ENCODE peak calls at places on chromosomes 13 and 19, in seven cellular contexts. D is Peyer's patch, M is stomach, R is right lobe of liver, J is spleen, O is lower leg skin, S is tibial nerve. G is an unnamed sample.

GRCh38 chr13:110168999-110169933 is 137.7 kb downstream of the COL4A1 start:
- DNase-seq in J (no peak), O (no peak), R (no peak), M (no peak), S (no peak), D (no peak), G (no peak)

GRCh38 chr19:39430675-39431593 is 4.8 kb downstream of the RPS16 start:
- DNase-seq in O (peak), M (no peak), R (no peak), J (peak), S (no peak), D (peak), G (no peak)

GRCh38 chr13:59879281-59879680 is 284.4 kb downstream of the DIAPH3 start:
- DNase-seq in R (no peak), S (no peak), J (no peak), D (no peak), M (no peak), O (no peak), G (no peak)

GRCh38 chr19:36963262-36963661 is 47.1 kb downstream of the ZNF568 start:
- DNase-seq in M (no peak), R (no peak), O (no peak), D (no peak), S (no peak), J (no peak), G (no peak)

GRCh38 chr13:82878536-82878935 is 1003.7 kb downstream of the SLITRK1 start:
- DNase-seq in D (no peak), M (no peak), J (no peak), S (no peak), R (no peak), O (no peak), G (no peak)

GRCh38 chr13:75910591-75910990 is 274.5 kb downstream of the LMO7 start:
- DNase-seq in J (no peak), S (no peak), M (no peak), O (no peak), D (no peak), R (no peak), G (no peak)

GRCh38 chr19:28485300-28485699 is 727.7 kb downstream of the UQCRFS1 start:
- DNase-seq in D (peak), J (peak), M (no peak), S (peak), O (no peak), R (no peak), G (no peak)

GRCh38 chr19:39446365-39447084 is 1.1 kb downstream of the SUPT5H start:
- DNase-seq in D (no peak), O (no peak), M (no peak), J (no peak), S (no peak), R (no peak), G (no peak)

GRCh38 chr13:46728777-46729176 is 68.2 kb downstream of the ESD start:
- DNase-seq in O (no peak), M (no peak), S (no peak), R (no peak), J (no peak), D (no peak), G (no peak)

GRCh38 chr13:20702530-20702929 is 969 bp upstream of the IL17D start:
- DNase-seq in R (no peak), D (no peak), J (no peak), M (no peak), O (no peak), S (no peak), G (no peak)

GRCh38 chr13:93259527-93260080 is 33.0 kb downstream of the GPC6 start:
- DNase-seq in D (no peak), S (no peak), R (no peak), O (no peak), J (no peak), M (no peak), G (no peak)

GRCh38 chr13:74870865-74871264 is 611.1 kb downstream of the TBC1D4 start:
- DNase-seq in O (no peak), M (no peak), J (no peak), D (no peak), S (no peak), R (no peak), G (no peak)

GRCh38 chr19:2992958-2993357 is 15.6 kb downstream of the TLE6 start:
- DNase-seq in D (no peak), S (no peak), R (no peak), M (no peak), O (no peak), J (no peak), G (no peak)

GRCh38 chr13:30615851-30616311 is 1.8 kb upstream of the USPL1 start:
- DNase-seq in R (no peak), D (no peak), O (no peak), S (peak), J (no peak), M (no peak), G (no peak)

GRCh38 chr19:36605101-36605838 is at the start of gene ZNF382:
- DNase-seq in O (peak), J (peak), M (peak), D (peak), S (peak), R (peak), G (no peak)

GRCh38 chr13:65985632-65986031 is 1244.5 kb downstream of the PCDH9 start:
- DNase-seq in O (no peak), S (no peak), D (no peak), M (no peak), R (no peak), J (no peak), G (no peak)

GRCh38 chr19:45528744-45529453 is 21.6 kb downstream of the VASP start:
- DNase-seq in D (peak), S (no peak), O (no peak), M (peak), R (no peak), J (no peak), G (no peak)

GRCh38 chr13:44432595-44432994 is 59.0 kb downstream of the SERP2 start:
- DNase-seq in J (no peak), M (no peak), D (no peak), R (no peak), O (no peak), S (no peak), G (no peak)

GRCh38 chr19:51097796-51098195 is 10.4 kb downstream of the CTU1 start:
- DNase-seq in R (no peak), O (no peak), S (no peak), J (no peak), M (no peak), D (no peak), G (no peak)

GRCh38 chr13:99208845-99209527 is 8.3 kb downstream of the UBAC2 start:
- DNase-seq in J (no peak), O (no peak), M (no peak), D (no peak), R (no peak), S (no peak), G (no peak)

GRCh38 chr13:67143544-67144115 is 86.5 kb downstream of the PCDH9 start:
- DNase-seq in R (no peak), O (no peak), J (no peak), M (no peak), D (no peak), S (no peak), G (no peak)

GRCh38 chr19:18373892-18374629 is 11.9 kb upstream of the GDF15 start:
- DNase-seq in M (peak), R (peak), J (peak), S (peak), D (peak), O (peak), G (peak)
- TF ChIP-seq POLR2A in M (no peak), R (no peak), J (no peak), S (no peak), D (no peak), O (no peak), G (no peak)

GRCh38 chr19:18503971-18504885 is 17.6 kb downstream of the ELL start:
- DNase-seq in J (peak), M (peak), R (peak), S (no peak), D (peak), O (no peak), G (no peak)
- TF ChIP-seq POLR2A in J (no peak), M (no peak), R (peak), S (no peak), D (peak), O (no peak), G (no peak)

GRCh38 chr13:40787062-40787461 is 2.3 kb upstream of the SLC25A15 start:
- DNase-seq in J (no peak), R (no peak), S (no peak), D (peak), M (no peak), O (no peak), G (no peak)

GRCh38 chr13:40793339-40793738 is 3.9 kb downstream of the SLC25A15 start:
- DNase-seq in J (no peak), M (no peak), R (no peak), D (no peak), S (no peak), O (no peak), G (no peak)

GRCh38 chr13:40789275-40790231 is at the start of gene SLC25A15:
- DNase-seq in M (peak), O (peak), J (peak), S (no peak), R (peak), D (peak), G (peak)

GRCh38 chr13:40792284-40793051 is 3.1 kb downstream of the SLC25A15 start:
- DNase-seq in R (no peak), O (no peak), S (no peak), J (no peak), D (no peak), M (no peak), G (no peak)

DNA sequence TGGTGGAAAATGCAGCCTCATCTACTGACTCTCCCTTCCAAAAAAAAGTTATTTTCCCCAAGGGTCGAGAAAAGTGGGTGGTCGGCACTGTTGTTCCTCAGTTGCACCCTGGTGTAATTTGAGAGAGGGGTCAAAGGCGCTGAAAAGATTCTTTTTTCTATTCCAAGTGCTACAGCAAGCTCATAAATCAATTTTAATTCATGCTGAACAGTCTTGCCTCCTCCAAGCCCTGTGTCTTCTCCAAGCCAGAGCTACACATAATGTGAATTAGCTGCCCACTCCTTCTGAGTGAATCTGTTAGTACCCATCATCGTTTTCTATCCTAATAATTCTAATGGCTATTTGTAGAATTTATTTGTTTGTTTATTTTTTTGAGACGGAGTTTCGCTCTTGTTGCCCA is 821 bp downstream of the SLC25A15 start:
- DNase-seq in M (no peak), S (no peak), D (no peak), R (no peak), J (no peak), O (no peak), G (no peak)
- TF ChIP-seq POLR2A in M (no peak), S (no peak), D (no peak), R (no peak), J (no peak), O (no peak), G (no peak)

DNA sequence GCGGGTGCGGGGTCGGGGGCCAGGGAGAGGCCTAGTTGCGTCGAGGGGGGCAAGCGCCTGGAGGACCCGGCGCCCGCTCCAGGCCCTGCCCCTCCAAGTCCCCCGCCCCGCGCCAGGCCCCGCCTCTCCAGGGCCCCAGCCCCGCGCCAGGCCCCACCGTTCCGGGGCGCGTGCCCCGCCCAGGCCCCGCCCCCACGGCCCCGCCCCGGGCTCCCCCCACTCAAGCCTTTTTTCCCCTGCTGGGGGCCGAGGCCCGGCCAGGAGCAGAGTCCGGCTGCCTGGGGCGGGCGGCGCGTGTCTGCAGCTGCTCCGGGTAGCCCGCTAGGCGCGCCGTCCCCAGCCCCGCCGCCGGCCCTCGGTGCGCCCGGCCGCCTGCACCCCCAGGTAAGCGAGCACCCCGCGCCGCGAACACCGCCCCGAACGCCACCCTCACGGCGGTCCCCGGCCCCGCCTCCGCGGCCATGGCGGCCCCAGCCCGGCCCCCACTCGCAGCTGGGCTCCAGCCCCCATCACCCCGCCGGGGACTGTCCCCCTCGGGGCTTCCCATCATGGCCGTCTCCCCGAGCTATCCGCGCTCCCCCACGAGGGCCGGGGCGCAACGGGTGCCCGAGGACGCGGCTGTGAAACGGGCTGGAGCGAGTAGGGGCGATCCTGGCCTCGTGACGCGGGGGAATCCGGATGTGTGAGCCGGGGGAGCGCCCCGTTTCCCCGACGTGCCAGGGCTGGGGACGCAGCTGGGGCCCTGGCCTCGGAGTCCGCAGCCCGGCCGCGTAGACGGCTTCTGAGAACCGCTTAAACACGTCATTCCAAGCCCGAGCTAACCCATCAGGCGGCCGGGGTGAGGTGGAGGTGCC is at the start of gene CERS4:
- DNase-seq in J (peak), D (peak), S (peak), R (peak), O (peak), M (peak), G (peak)
- TF ChIP-seq POLR2A in J (no peak), D (no peak), S (peak), R (peak), O (no peak), M (no peak), G (no peak)

GRCh38 chr19:1291761-1292418 is 6.2 kb downstream of the EFNA2 start:
- DNase-seq in D (no peak), J (no peak), M (no peak), S (no peak), R (peak), O (no peak), G (no peak)

GRCh38 chr19:1289395-1290244 is 3.9 kb downstream of the EFNA2 start:
- DNase-seq in R (no peak), S (no peak), D (no peak), M (no peak), O (no peak), J (no peak), G (no peak)

GRCh38 chr19:1292419-1293151 is 6.9 kb downstream of the EFNA2 start:
- DNase-seq in S (no peak), R (no peak), O (no peak), M (no peak), D (no peak), J (no peak), G (no peak)

GRCh38 chr19:1290245-1290698 is 4.6 kb downstream of the EFNA2 start:
- DNase-seq in M (no peak), O (no peak), D (no peak), S (no peak), J (no peak), R (no peak), G (no peak)

GRCh38 chr19:1290699-1291651 is 5.3 kb downstream of the EFNA2 start:
- DNase-seq in J (no peak), O (no peak), M (no peak), R (no peak), D (peak), S (no peak), G (no peak)
- TF ChIP-seq POLR2A in J (no peak), O (no peak), M (no peak), R (no peak), D (peak), S (no peak), G (no peak)

DNA sequence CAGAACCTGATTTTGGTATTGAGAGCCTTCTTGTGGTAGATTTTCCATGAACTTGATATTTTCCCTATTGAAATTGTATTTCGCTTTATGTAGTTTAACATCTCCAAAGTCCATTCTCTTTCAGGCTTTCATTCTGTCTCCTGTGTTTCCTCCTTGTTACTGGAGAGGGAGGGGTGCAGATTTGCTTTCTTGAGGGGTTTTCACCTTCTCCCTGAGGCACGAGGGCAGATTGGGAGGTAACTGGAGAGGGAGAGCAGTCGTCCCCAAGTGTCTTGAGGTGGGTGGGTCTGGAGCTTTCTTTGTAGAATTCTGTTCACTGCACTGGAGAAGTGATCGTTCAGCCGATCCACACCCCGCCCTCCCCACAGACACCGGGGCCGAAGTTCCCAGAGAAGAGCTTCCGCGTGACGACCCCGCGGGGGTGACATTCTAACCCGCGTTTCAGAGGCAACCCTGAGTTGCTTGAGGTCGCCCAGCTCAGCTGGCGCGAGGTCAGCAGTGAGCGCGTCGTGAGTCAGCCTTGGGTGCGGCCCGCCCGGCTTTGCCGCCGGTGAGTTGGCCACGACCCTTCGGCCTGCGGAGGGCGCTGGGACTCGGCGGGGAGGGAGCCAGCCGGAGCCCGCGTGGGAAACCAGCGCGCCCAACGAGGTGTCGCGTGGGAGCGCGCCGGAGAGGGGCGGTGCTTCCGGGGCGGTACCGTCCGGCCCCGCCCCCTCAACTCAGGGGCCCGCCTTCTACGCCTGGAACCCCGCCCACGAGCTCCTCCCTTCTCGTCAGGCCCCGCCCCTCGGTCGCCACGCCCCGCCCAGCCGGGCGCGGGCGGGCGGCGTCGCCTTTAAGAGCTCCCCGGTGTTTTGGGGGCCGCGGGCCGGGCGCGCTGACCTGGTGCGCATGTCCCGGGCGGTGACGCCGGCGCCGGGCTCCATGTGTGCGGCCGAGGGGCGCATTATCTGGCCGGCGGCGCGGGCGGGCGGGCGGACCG is at the start of gene GATAD2A:
- DNase-seq in O (peak), S (peak), J (peak), R (peak), M (peak), D (peak), G (peak)
- TF ChIP-seq POLR2A in O (no peak), S (peak), J (no peak), R (peak), M (no peak), D (peak), G (peak)

GRCh38 chr13:114130708-114131580 is 1.5 kb downstream of the RASA3 start:
- DNase-seq in J (peak), O (no peak), M (no peak), S (peak), R (no peak), D (peak), G (no peak)
- TF ChIP-seq POLR2A in J (peak), O (no peak), M (peak), S (no peak), R (no peak), D (no peak), G (no peak)

GRCh38 chr19:11798391-11799296 is at the start of gene ZNF491:
- DNase-seq in S (peak), M (peak), D (peak), R (peak), O (peak), J (peak), G (peak)
- TF ChIP-seq POLR2A in S (peak), M (no peak), D (peak), R (peak), O (no peak), J (peak), G (peak)

GRCh38 chr19:56120371-56121179 is 520 bp downstream of the ZNF787 start:
- DNase-seq in O (peak), R (peak), S (peak), D (peak), M (peak), J (peak), G (peak)
- TF ChIP-seq POLR2A in O (no peak), R (peak), S (no peak), D (peak), M (no peak), J (no peak), G (no peak)

GRCh38 chr19:4573682-4574081 is 14.2 kb upstream of the SEMA6B start:
- DNase-seq in O (no peak), R (no peak), M (no peak), J (no peak), S (no peak), D (no peak), G (no peak)

GRCh38 chr19:4578552-4579248 is 19.2 kb upstream of the SEMA6B start:
- DNase-seq in D (no peak), J (no peak), R (no peak), M (no peak), S (no peak), O (no peak), G (no peak)

GRCh38 chr19:4577020-4577782 is 17.7 kb upstream of the SEMA6B start:
- DNase-seq in J (no peak), S (no peak), O (no peak), R (no peak), D (no peak), M (no peak), G (no peak)

GRCh38 chr19:4575978-4576933 is 16.8 kb upstream of the SEMA6B start:
- DNase-seq in S (peak), R (peak), O (peak), J (peak), M (peak), D (peak), G (no peak)

GRCh38 chr19:4575267-4575793 is 15.8 kb upstream of the SEMA6B start:
- DNase-seq in D (no peak), R (no peak), O (peak), M (no peak), S (peak), J (no peak), G (no peak)
- TF ChIP-seq POLR2A in D (no peak), R (no peak), O (no peak), M (no peak), S (no peak), J (no peak), G (no peak)